ENCODE peak calls at places on chromosomes 13 and 19, in four cellular contexts. Z is K562, G is GM12878, I is HepG2. U is an unnamed sample.

GRCh38 chr13:101624210-101624922 is 171.9 kb downstream of the ITGBL1 start:
- DNase-seq in G (no peak), Z (no peak), I (no peak), U (no peak)

GRCh38 chr13:27592865-27593264 is 27.5 kb downstream of the LNX2 start:
- DNase-seq in I (no peak), G (no peak), Z (no peak), U (no peak)

GRCh38 chr19:40614595-40615411 is 13.6 kb downstream of the LTBP4 start:
- DNase-seq in I (no peak), G (peak), Z (peak), U (peak)

GRCh38 chr19:51317381-51317780 is 5.9 kb downstream of the IGLON5 start:
- DNase-seq in G (no peak), I (no peak), Z (no peak), U (no peak)

GRCh38 chr13:33310245-33311038 is 24.9 kb upstream of the STARD13 start:
- DNase-seq in I (no peak), Z (no peak), G (no peak), U (no peak)

GRCh38 chr19:7595466-7596133 is at the start of gene CAMSAP3:
- DNase-seq in I (peak), G (no peak), Z (peak), U (peak)

GRCh38 chr19:16022251-16022650 is 54.0 kb upstream of the TPM4 start:
- DNase-seq in G (no peak), I (no peak), Z (no peak), U (no peak)

GRCh38 chr13:95267662-95268369 is 33.4 kb downstream of the ABCC4 start:
- DNase-seq in Z (peak), I (peak), G (no peak), U (no peak)

GRCh38 chr19:2271516-2272103 is 10.4 kb downstream of the PEAK3 start:
- DNase-seq in I (no peak), G (no peak), Z (no peak), U (no peak)

GRCh38 chr19:21084343-21084742 is 2.3 kb downstream of the ZNF714 start:
- DNase-seq in Z (no peak), I (no peak), G (peak), U (no peak)

GRCh38 chr19:5843295-5843927 is 3.9 kb upstream of the FUT6 start:
- DNase-seq in Z (no peak), I (no peak), G (no peak), U (no peak)

GRCh38 chr13:62482351-62482750 is 1066.7 kb upstream of the PCDH20 start:
- DNase-seq in G (no peak), Z (no peak), I (peak), U (no peak)

GRCh38 chr13:97367427-97367826 is 66.5 kb upstream of the RAP2A start:
- DNase-seq in Z (no peak), I (no peak), G (no peak), U (no peak)

GRCh38 chr13:72565893-72566292 is 161.5 kb downstream of the MZT1 start:
- DNase-seq in Z (peak), G (no peak), I (peak), U (peak)

GRCh38 chr13:40057228-40057627 is 401.8 kb downstream of the COG6 start:
- DNase-seq in I (no peak), G (no peak), Z (no peak), U (no peak)

GRCh38 chr13:113589961-113590339 is 5.4 kb downstream of the TFDP1 start:
- DNase-seq in I (no peak), Z (no peak), G (no peak), U (no peak)

GRCh38 chr13:79491715-79492114 is 10.8 kb downstream of the NDFIP2 start:
- DNase-seq in Z (no peak), I (no peak), G (no peak), U (no peak)

GRCh38 chr13:53501387-53501786 is 472.8 kb downstream of the OLFM4 start:
- DNase-seq in Z (no peak), G (no peak), I (no peak), U (no peak)

GRCh38 chr13:60448907-60449510 is 52.0 kb downstream of the TDRD3 start:
- DNase-seq in G (no peak), I (peak), Z (peak), U (peak)

GRCh38 chr19:17289489-17289888 is 7.8 kb downstream of the ANKLE1 start:
- DNase-seq in G (no peak), Z (peak), I (no peak), U (peak)

GRCh38 chr13:67140006-67140405 is 90.1 kb downstream of the PCDH9 start:
- DNase-seq in G (no peak), I (no peak), Z (no peak), U (no peak)

GRCh38 chr19:50281491-50281890 is 47.7 kb downstream of the KCNC3 start:
- DNase-seq in I (no peak), Z (no peak), G (no peak), U (no peak)

GRCh38 chr19:41174297-41174928 is 18.6 kb upstream of the CYP2S1 start:
- DNase-seq in G (no peak), I (no peak), Z (no peak), U (no peak)

GRCh38 chr13:96632536-96633320 is 361.5 kb downstream of the OXGR1 start:
- DNase-seq in Z (no peak), G (no peak), I (no peak), U (no peak)

GRCh38 chr19:9885077-9885552 is 50.0 kb downstream of the PIN1 start:
- DNase-seq in Z (no peak), G (no peak), I (no peak), U (peak)

GRCh38 chr13:102039264-102039663 is 362.6 kb downstream of the FGF14 start:
- DNase-seq in I (no peak), G (no peak), Z (no peak), U (no peak)

GRCh38 chr13:79079351-79079839 is 326.7 kb downstream of the RBM26 start:
- DNase-seq in I (no peak), G (no peak), Z (no peak), U (no peak)

GRCh38 chr13:75452564-75452963 is 29.4 kb downstream of the TBC1D4 start:
- DNase-seq in I (no peak), Z (no peak), G (no peak), U (no peak)

GRCh38 chr19:55156202-55157063 is 1.1 kb downstream of the TNNI3 start:
- DNase-seq in I (peak), G (no peak), Z (peak), U (peak)

GRCh38 chr19:50531171-50531612 is 17.5 kb upstream of the ASPDH start:
- DNase-seq in G (no peak), I (no peak), Z (no peak), U (no peak)

GRCh38 chr13:60335531-60335930 is 61.5 kb upstream of the TDRD3 start:
- DNase-seq in G (no peak), Z (no peak), I (peak), U (no peak)

GRCh38 chr13:40781717-40782116 is 7.7 kb upstream of the SLC25A15 start:
- DNase-seq in Z (no peak), G (no peak), I (no peak), U (no peak)

GRCh38 chr13:29503041-29503837 is 92.2 kb downstream of the SLC7A1 start:
- DNase-seq in G (no peak), I (no peak), Z (peak), U (no peak)

GRCh38 chr13:73138276-73138950 is 79.6 kb downstream of the KLF5 start:
- DNase-seq in G (no peak), I (peak), Z (no peak), U (peak)

GRCh38 chr13:66154981-66155380 is 1075.2 kb downstream of the PCDH9 start:
- DNase-seq in G (no peak), I (no peak), Z (no peak), U (no peak)

GRCh38 chr13:46751811-46752635 is 44.9 kb downstream of the ESD start:
- DNase-seq in I (no peak), G (peak), Z (no peak), U (no peak)

GRCh38 chr13:112441226-112441625 is 65.1 kb downstream of the SPACA7 start:
- DNase-seq in Z (no peak), G (no peak), I (no peak), U (no peak)

GRCh38 chr19:30056580-30056979 is 114.5 kb downstream of the URI1 start:
- DNase-seq in G (no peak), I (no peak), Z (no peak), U (no peak)
- TF ChIP-seq TARDBP in G (no peak), I (no peak), Z (no peak), U (no peak)

GRCh38 chr19:4124638-4125037 is 716 bp upstream of the MAP2K2 start:
- DNase-seq in I (no peak), Z (no peak), G (no peak), U (no peak)
- TF ChIP-seq FOXM1 in I (no peak), Z (no peak), G (no peak), U (no peak)

GRCh38 chr19:18661346-18661745 is 22.1 kb upstream of the CRTC1 start:
- DNase-seq in Z (no peak), I (no peak), G (no peak), U (no peak)

GRCh38 chr19:18659281-18660050 is 22.6 kb downstream of the KLHL26 start:
- DNase-seq in G (no peak), I (no peak), Z (no peak), U (no peak)

GRCh38 chr19:18658366-18658855 is 21.6 kb downstream of the KLHL26 start:
- DNase-seq in G (no peak), Z (no peak), I (no peak), U (no peak)

GRCh38 chr19:18660939-18661338 is 22.5 kb upstream of the CRTC1 start:
- DNase-seq in I (no peak), Z (no peak), G (no peak), U (no peak)

GRCh38 chr19:18660051-18660910 is 23.2 kb upstream of the CRTC1 start:
- DNase-seq in I (no peak), Z (peak), G (no peak), U (no peak)
- TF ChIP-seq BHLHE40 in I (no peak), Z (peak), G (no peak), U (no peak)

DNA sequence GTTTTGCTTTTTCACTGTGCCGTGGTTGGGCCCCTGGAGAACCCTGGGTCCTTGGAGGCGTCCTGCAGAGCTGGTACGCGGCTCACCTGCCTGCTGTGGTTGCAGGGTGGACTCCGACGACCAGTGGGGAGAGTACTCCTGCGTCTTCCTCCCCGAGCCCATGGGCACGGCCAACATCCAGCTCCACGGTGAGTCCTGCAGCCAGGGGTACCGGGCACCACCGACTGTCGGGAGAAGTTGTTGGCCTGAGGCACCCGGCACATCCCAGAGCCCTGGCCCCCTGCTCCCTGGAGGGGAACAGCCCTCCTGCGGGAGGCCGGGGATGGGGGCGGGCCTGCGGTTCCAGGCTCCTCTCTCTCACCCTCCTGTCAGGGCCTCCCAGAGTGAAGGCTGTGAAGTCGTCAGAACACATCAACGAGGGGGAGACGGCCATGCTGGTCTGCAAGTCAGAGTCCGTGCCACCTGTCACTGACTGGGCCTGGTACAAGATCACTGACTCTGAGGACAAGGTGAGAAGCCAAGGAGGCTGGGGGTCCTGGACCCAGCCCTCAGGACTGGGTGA is 8.0 kb downstream of the BSG start:
- DNase-seq in G (no peak), Z (no peak), I (no peak), U (no peak)
- TF ChIP-seq TARDBP in G (no peak), Z (no peak), I (no peak), U (no peak)

DNA sequence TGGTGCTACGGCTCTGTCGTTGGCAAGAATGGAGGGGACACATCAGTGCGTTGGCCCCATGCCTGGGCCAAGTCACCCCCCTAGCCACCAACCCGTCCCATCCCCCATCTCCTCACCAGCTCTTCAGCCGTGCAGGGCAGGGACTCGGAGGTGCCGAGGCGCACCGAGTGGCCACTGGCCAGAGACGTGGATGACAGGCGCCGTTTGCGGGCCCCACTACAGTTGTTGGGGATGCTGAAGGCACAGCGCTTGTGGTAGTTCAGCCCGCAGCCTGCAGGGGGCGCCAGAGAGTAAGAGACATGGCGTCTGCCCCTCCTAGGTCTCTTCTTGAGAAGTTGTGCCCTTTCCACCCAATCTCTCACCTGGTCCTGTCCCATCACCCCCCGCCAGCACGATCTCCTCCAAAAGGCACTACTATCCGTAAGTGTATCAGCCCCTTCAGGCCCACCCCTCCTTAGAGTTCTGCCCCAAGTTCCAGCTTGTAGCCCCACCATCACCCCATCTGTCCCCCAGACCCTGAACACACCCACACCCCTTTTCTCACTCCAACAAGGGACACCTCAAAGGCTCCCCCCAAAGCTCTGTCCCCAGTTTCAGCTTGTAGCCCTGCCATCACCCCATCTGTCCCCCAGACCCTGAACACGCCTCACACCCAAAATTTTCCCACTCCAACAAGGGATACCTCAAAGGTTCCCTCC is 12.4 kb downstream of the PRKD2 start:
- DNase-seq in Z (peak), G (no peak), I (peak), U (peak)
- TF ChIP-seq FOXM1 in Z (no peak), G (no peak), I (no peak), U (no peak)

DNA sequence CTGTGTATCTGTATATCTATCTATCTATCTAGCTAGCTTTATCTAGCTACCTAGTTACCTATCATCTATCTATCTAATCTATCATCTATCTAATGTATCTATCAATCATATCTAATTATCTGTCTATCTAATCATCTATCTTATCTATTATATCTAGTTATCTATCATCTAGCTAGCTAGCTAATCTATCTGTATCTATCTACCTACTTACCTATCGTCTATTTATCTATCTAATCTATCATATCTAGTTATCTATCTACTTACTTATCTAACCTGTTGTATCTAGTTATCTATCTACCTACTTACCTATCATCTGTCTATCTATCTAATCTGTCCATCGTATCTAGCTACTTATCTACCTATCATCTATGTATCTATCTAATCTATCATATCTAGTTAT is 17.9 kb downstream of the VSTM1 start:
- DNase-seq in G (no peak), Z (no peak), I (no peak), U (no peak)
- TF ChIP-seq BHLHE40 in G (no peak), Z (no peak), I (no peak), U (no peak)

DNA sequence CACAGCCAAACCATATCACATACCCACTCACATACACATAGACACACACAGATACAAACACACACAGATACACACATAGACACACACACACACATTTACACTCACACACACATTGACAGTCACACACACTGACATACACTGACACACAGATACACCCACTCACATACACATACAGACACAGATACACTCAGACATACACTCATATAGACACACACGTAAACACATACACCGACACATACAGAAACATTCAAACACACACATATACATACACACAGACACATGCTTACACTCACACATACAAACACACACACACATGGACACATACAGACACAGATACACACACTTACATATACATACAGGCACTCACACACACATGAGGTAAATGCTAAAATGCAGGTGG is 30.2 kb downstream of the GJA3 start:
- DNase-seq in Z (no peak), G (no peak), I (no peak), U (no peak)
- TF ChIP-seq TARDBP in Z (no peak), G (no peak), I (no peak), U (no peak)

GRCh38 chr13:100363351-100363750 is 225.2 kb downstream of the GGACT start:
- DNase-seq in Z (no peak), G (no peak), I (no peak), U (no peak)
- TF ChIP-seq FOXM1 in Z (no peak), G (no peak), I (no peak), U (no peak)

GRCh38 chr13:38213307-38213706 is 136.3 kb upstream of the UFM1 start:
- DNase-seq in G (no peak), Z (no peak), I (no peak), U (no peak)
- TF ChIP-seq BHLHE40 in G (no peak), Z (no peak), I (no peak), U (no peak)